ENCODE peak calls at places on chromosomes 11 and 22, in four cellular contexts. M, T, I and K are unnamed samples.

GRCh38 chr22:24772493-24773220 is 1.9 kb downstream of the PIWIL3 start:
- DNase-seq in M (peak; percentile 61), T (peak; percentile 49), I (peak; percentile 28), K (peak; percentile 28)

GRCh38 chr11:104858882-104859735 is 39.2 kb downstream of the CASP12 start:
- DNase-seq in M (no peak), T (no peak), I (no peak), K (no peak)

GRCh38 chr22:22884888-22885840 is 2.5 kb upstream of the IGLL5 start:
- DNase-seq in M (no peak), T (no peak), I (no peak), K (no peak)

GRCh38 chr11:31355131-31355530 is 14.4 kb downstream of the DCDC1 start:
- DNase-seq in M (no peak), T (no peak), I (no peak), K (no peak)

GRCh38 chr11:69915501-69916250 is 96.5 kb upstream of the FGF3 start:
- DNase-seq in M (peak; percentile 41), T (no peak), I (peak; percentile 79), K (peak; percentile 52)

GRCh38 chr22:19055801-19056200 is 66.4 kb downstream of the DGCR2 start:
- DNase-seq in M (no peak), T (no peak), I (no peak), K (no peak)

GRCh38 chr11:67436459-67437081 is 912 bp downstream of the PTPRCAP start:
- DNase-seq in M (no peak), T (peak; percentile 69), I (peak; percentile 85), K (no peak)

GRCh38 chr11:104165014-104165413 is 1.1 kb upstream of the PDGFD start:
- DNase-seq in M (no peak), T (no peak), I (no peak), K (no peak)

GRCh38 chr11:78314753-78315152 is 102.9 kb downstream of the GAB2 start:
- DNase-seq in M (no peak), T (no peak), I (no peak), K (no peak)

GRCh38 chr11:117670443-117670842 is 126.6 kb downstream of the DSCAML1 start:
- DNase-seq in M (no peak), T (no peak), I (no peak), K (no peak)

GRCh38 chr22:42001127-42001526 is 2.5 kb downstream of the WBP2NL start:
- DNase-seq in M (no peak), T (no peak), I (no peak), K (peak; percentile 32)

GRCh38 chr11:45209904-45210699 is 63.7 kb downstream of the PRDM11 start:
- DNase-seq in M (no peak), T (no peak), I (no peak), K (peak; percentile 76)

GRCh38 chr11:126328001-126328390 is 24.1 kb downstream of the DCPS start:
- DNase-seq in M (no peak), T (no peak), I (no peak), K (no peak)

GRCh38 chr11:126329644-126330200 is 25.8 kb upstream of the ST3GAL4 start:
- DNase-seq in M (no peak), T (no peak), I (no peak), K (no peak)

GRCh38 chr11:126328938-126329643 is 25.2 kb downstream of the DCPS start:
- DNase-seq in M (no peak), T (no peak), I (no peak), K (no peak)

GRCh38 chr11:126328444-126328843 is 24.6 kb downstream of the DCPS start:
- DNase-seq in M (no peak), T (no peak), I (no peak), K (no peak)

DNA sequence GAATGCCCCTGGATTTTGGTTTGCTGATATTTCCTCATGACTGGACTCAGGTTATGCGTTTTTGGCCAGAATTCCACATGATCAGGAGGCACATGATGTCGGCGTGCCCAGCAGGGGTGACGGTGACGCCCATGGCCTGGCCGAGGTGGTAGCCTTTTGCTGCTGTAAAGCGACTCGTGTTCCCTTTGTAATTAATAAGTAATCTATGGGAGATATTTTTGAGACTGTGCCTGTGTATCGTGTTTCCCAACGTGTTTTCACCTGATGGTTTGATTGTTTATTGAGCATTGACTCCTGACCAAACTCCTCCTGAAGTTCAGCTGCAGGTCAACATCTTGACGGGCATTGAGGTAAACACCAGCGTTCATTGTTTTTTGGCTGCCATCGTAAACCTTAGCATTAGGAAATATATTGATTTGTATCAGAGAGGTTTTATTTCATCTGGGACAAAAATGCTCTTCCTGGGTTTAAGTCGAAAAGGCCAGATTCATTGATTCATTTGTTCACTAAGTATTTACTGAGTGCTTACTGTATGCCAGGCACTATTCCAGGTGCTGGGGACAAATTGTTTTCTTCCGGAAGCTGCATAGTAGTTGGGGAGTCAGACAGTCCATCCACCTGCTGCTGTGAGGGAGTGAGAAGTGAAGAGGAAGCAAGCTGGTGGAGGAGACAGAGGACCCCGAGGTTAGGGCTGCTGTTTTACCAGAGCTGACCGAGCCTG is 23.6 kb downstream of the DCPS start:
- DNase-seq in M (no peak), T (no peak), I (no peak), K (no peak)
- TF ChIP-seq JUN in M (no peak), T (no peak), I (no peak), K (no peak)

GRCh38 chr11:110356769-110357671 is 60.6 kb upstream of the RDX start:
- DNase-seq in M (peak; percentile 84), T (no peak), I (no peak), K (peak; percentile 56)
- TF ChIP-seq POLR2A in M (no peak), T (no peak), I (no peak), K (no peak)

GRCh38 chr22:39492186-39492585 is 9.9 kb upstream of the MIEF1 start:
- DNase-seq in M (no peak), T (no peak), I (no peak), K (no peak)

GRCh38 chr22:39496131-39496838 is 5.8 kb upstream of the MIEF1 start:
- DNase-seq in M (peak; percentile 74), T (no peak), I (peak; percentile 85), K (peak; percentile 60)

GRCh38 chr22:39493759-39494158 is 8.3 kb upstream of the MIEF1 start:
- DNase-seq in M (no peak), T (no peak), I (no peak), K (no peak)

GRCh38 chr22:39491696-39492095 is 10.4 kb upstream of the MIEF1 start:
- DNase-seq in M (no peak), T (no peak), I (no peak), K (no peak)

DNA sequence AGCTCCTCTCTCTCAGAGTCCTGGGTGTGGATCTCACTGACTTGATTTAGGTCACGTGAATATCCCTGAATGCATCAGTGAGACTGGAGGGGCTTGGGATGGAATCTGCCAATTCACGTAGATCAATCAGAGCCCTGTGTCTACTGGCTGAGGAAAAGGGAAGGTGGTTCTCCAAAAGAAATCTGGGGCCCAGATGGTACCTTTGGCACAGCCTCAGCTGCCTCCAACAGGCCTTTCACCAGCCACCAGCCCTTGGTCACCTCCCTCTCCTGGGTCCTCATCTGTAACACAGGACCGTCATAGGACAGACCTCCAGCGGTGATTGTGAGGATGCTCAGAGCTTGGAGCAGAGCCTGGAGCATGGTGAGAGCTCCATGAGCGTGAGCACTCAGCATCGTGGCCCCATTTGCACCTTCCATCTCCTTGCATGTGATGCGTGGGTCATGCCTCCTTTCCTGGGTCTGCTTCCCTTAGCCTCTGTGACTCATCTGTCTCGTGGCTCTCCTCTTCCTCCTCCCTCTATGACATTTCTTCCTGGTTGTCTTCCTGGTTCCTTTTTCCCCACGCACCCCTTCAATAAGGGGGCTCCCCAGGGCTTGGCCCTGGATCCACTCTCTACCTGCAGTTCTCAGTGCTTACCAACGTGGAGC is 7.5 kb upstream of the MIEF1 start:
- DNase-seq in M (no peak), T (no peak), I (no peak), K (no peak)
- H3K9ac ChIP-seq in M (no peak overlapping the region), T (no peak overlapping the region), I (no peak overlapping the region), K (no peak overlapping the region)

GRCh38 chr22:31754813-31755212 is 994 bp downstream of the DEPDC5 start:
- DNase-seq in M (peak; percentile 38), T (no peak), I (no peak), K (no peak)
- TF ChIP-seq JUN in M (no peak), T (no peak), I (no peak), K (no peak)

GRCh38 chr11:65502274-65502851 is 3.5 kb downstream of the MALAT1 start:
- DNase-seq in M (no peak), T (no peak), I (peak; percentile 60), K (peak; percentile 63)
- TF ChIP-seq POLR2A in M (no peak), T (no peak), I (no peak), K (peak; percentile 11)

DNA sequence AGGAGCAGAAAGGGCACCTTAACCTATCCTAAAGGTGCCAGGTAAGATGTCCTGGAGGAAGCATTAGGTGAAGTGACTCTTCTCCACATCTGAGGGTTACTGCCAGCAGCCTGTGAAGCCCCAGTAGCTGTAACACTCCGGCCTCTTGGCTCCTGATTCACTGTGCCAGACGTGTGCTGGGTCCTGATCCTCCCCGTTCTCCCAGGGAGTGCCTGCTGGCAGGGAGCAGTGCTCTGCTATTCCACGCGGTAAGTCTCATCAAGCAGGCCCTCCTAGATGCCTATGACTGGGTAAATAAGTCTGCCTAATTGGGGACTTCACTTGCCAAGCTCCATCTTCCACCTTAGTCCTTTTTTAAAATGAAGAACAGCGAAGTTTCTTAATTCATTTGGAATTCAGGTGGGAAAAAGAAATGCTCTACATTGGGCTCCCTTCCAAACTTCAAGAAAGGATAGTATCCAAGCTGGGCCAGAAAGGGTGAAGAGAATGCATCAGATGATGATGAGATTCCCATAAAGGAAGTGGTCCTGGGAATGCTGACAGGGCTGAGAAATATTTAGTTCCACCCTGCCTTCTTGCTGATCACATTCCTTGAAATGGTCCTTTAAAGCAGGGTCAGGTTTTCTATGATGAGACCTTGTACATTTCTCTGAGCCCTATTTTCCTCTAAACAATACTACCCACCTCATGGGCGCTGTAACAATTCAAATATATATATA is 188.0 kb downstream of the MAML2 start:
- DNase-seq in M (no peak), T (no peak), I (no peak), K (no peak)
- H3K9ac ChIP-seq in M (no peak overlapping the region), T (no peak overlapping the region), I (peak overlapping the region; percentile 74), K (no peak overlapping the region)

GRCh38 chr11:18780329-18780728 is 11.3 kb downstream of the PTPN5 start:
- DNase-seq in M (no peak), T (no peak), I (no peak), K (no peak)

GRCh38 chr11:18780896-18781295 is 10.7 kb downstream of the PTPN5 start:
- DNase-seq in M (no peak), T (no peak), I (no peak), K (no peak)

GRCh38 chr11:18775492-18776292 is 15.9 kb downstream of the PTPN5 start:
- DNase-seq in M (peak; percentile 46), T (peak; percentile 46), I (peak; percentile 78), K (peak; percentile 41)

GRCh38 chr11:18776324-18776723 is 15.3 kb downstream of the PTPN5 start:
- DNase-seq in M (no peak), T (no peak), I (no peak), K (no peak)

DNA sequence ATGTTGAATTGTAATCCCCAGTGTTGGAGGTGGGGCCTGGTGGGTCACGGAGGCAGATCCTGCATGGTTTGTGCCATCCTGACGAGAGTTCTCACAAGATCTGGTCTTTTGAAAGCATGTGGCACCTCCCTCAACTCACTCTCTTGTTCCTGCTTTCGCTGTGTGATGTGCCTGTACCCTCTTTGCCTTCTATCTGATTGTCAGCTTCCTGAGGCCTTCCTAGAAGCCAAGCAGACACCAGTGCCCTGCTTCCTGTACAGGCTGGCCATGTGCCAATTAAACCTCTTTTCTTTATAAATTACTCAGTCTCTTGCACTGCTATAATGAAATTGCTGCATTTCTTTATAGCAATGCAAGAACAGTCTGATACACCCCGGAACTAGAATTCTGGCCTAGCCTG is 13.1 kb downstream of the PTPN5 start:
- DNase-seq in M (no peak), T (no peak), I (no peak), K (no peak)
- TF ChIP-seq JUN in M (no peak), T (no peak), I (no peak), K (no peak)